ENCODE peak calls at places on chromosome 21, in five cellular contexts. F is RPMI8226; T is activated CD8-positive, alpha-beta memory T cell treated with anti-CD3 and anti-CD28 coated beads, Interleukin-2, amount 50 U/mL, for 4 hours; V is MV-4-11; N is stimulated activated CD4-positive, alpha-beta T cell treated with anti-CD3 and anti-CD28 coated beads, Interleukin-12 subunit alpha, Interleukin-12 subunit beta, amount 100 ng/mL, for 4 hours. O is an unnamed sample.

GRCh38 chr21:17903029-17903806 is 84.1 kb upstream of the C21orf91 start:
- DNase-seq in F (peak), T (no peak), V (peak), N (no peak), O (no peak)

GRCh38 chr21:18493420-18493819 is 89.8 kb upstream of the TMPRSS15 start:
- DNase-seq in F (no peak), T (no peak), V (no peak), N (no peak), O (no peak)

GRCh38 chr21:24160528-24160927 is 1446.8 kb downstream of the MRPL39 start:
- DNase-seq in F (no peak), T (no peak), V (no peak), N (no peak), O (no peak)

GRCh38 chr21:42009018-42009830 is 936 bp downstream of the ZBTB21 start:
- DNase-seq in F (peak), T (peak), V (no peak), N (peak), O (peak)

GRCh38 chr21:29637126-29637525 is 302.7 kb downstream of the GRIK1 start:
- DNase-seq in F (no peak), T (no peak), V (no peak), N (no peak), O (no peak)

GRCh38 chr21:14762734-14763694 is 216.9 kb upstream of the SAMSN1 start:
- DNase-seq in F (peak), T (no peak), V (peak), N (no peak), O (peak)

GRCh38 chr21:27572681-27573080 is 605.8 kb upstream of the ADAMTS5 start:
- DNase-seq in F (no peak), T (no peak), V (no peak), N (no peak), O (no peak)

GRCh38 chr21:38804617-38805281 is 980 bp upstream of the ETS2 start:
- DNase-seq in F (peak), T (peak), V (peak), N (peak), O (no peak)

GRCh38 chr21:31235671-31236450 is 108.2 kb downstream of the TIAM1 start:
- DNase-seq in F (no peak), T (no peak), V (peak), N (no peak), O (no peak)